ENCODE peak calls at places on chromosomes 4 and X, in seven cellular contexts. One of them, this sample, is unnamed.

GRCh38 chr4:138308421-138308820 is 66.3 kb upstream of the SLC7A11 start:
- DNase-seq in PC-3: peak; percentile 89
- DNase-seq in CMK: no peak
- DNase-seq in NB4: no peak
- DNase-seq in PC-9: peak; percentile 73
- DNase-seq in anterior cingulate cortex: no peak
- DNase-seq in fibroblast of villous mesenchyme: peak; percentile 77
- DNase-seq in this sample: peak; percentile 94

GRCh38 chr4:75939890-75940691 is 722 bp downstream of the NAAA start:
- DNase-seq in PC-3: peak; percentile 51
- DNase-seq in CMK: peak; percentile 20
- DNase-seq in NB4: peak; percentile 86
- DNase-seq in PC-9: peak; percentile 43
- DNase-seq in anterior cingulate cortex: peak; percentile 53
- DNase-seq in fibroblast of villous mesenchyme: peak; percentile 51
- DNase-seq in this sample: no peak

GRCh38 chr4:85210353-85210752 is 243.9 kb upstream of the WDFY3 start:
- DNase-seq in PC-3: peak; percentile 86
- DNase-seq in CMK: no peak
- DNase-seq in NB4: no peak
- DNase-seq in PC-9: peak; percentile 87
- DNase-seq in anterior cingulate cortex: no peak
- DNase-seq in fibroblast of villous mesenchyme: no peak
- DNase-seq in this sample: peak; percentile 48

GRCh38 chrX:47145408-47146120 is 543 bp downstream of the RBM10 start:
- DNase-seq in PC-3: no peak
- DNase-seq in CMK: peak; percentile 32
- DNase-seq in NB4: peak; percentile 32
- DNase-seq in PC-9: no peak
- DNase-seq in anterior cingulate cortex: no peak
- DNase-seq in fibroblast of villous mesenchyme: no peak
- DNase-seq in this sample: no peak

GRCh38 chr4:26075588-26075987 is 161.6 kb downstream of the SMIM20 start:
- DNase-seq in PC-3: peak; percentile 71
- DNase-seq in CMK: no peak
- DNase-seq in NB4: peak; percentile 53
- DNase-seq in PC-9: no peak
- DNase-seq in anterior cingulate cortex: no peak
- DNase-seq in fibroblast of villous mesenchyme: no peak
- DNase-seq in this sample: no peak

GRCh38 chr4:123397276-123398150 is 918 bp downstream of the SPRY1 start:
- DNase-seq in PC-3: peak; percentile 68
- DNase-seq in CMK: no peak
- DNase-seq in NB4: peak; percentile 86
- DNase-seq in PC-9: peak; percentile 84
- DNase-seq in anterior cingulate cortex: peak; percentile 31
- DNase-seq in fibroblast of villous mesenchyme: peak; percentile 47
- DNase-seq in this sample: no peak

GRCh38 chr4:88110826-88111225 is 47.6 kb downstream of the ABCG2 start:
- DNase-seq in PC-3: no peak
- DNase-seq in CMK: no peak
- DNase-seq in NB4: no peak
- DNase-seq in PC-9: no peak
- DNase-seq in anterior cingulate cortex: no peak
- DNase-seq in fibroblast of villous mesenchyme: no peak
- DNase-seq in this sample: no peak

GRCh38 chrX:17923546-17923945 is 62.4 kb upstream of the RAI2 start:
- DNase-seq in PC-3: peak; percentile 11
- DNase-seq in CMK: no peak
- DNase-seq in NB4: peak; percentile 1
- DNase-seq in PC-9: no peak
- DNase-seq in anterior cingulate cortex: no peak
- DNase-seq in fibroblast of villous mesenchyme: no peak
- DNase-seq in this sample: no peak

GRCh38 chrX:32530802-32531403 is 680.4 kb downstream of the DMD start:
- DNase-seq in PC-3: peak; percentile 55
- DNase-seq in CMK: peak; percentile 11
- DNase-seq in NB4: peak; percentile 49
- DNase-seq in PC-9: no peak
- DNase-seq in anterior cingulate cortex: no peak
- DNase-seq in fibroblast of villous mesenchyme: peak; percentile 28
- DNase-seq in this sample: no peak

GRCh38 chr4:184887947-184888346 is 62.2 kb upstream of the ACSL1 start:
- DNase-seq in PC-3: no peak
- DNase-seq in CMK: no peak
- DNase-seq in NB4: no peak
- DNase-seq in PC-9: no peak
- DNase-seq in anterior cingulate cortex: no peak
- DNase-seq in fibroblast of villous mesenchyme: no peak
- DNase-seq in this sample: no peak

GRCh38 chrX:13506574-13506973 is 62.8 kb upstream of the EGFL6 start:
- DNase-seq in PC-3: peak; percentile 62
- DNase-seq in CMK: no peak
- DNase-seq in NB4: peak; percentile 63
- DNase-seq in PC-9: no peak
- DNase-seq in anterior cingulate cortex: no peak
- DNase-seq in fibroblast of villous mesenchyme: peak; percentile 68
- DNase-seq in this sample: peak; percentile 15

GRCh38 chr4:144399927-144400326 is 246.0 kb upstream of the HHIP start:
- DNase-seq in PC-3: peak; percentile 93
- DNase-seq in CMK: no peak
- DNase-seq in NB4: peak; percentile 2
- DNase-seq in PC-9: peak; percentile 46
- DNase-seq in anterior cingulate cortex: no peak
- DNase-seq in fibroblast of villous mesenchyme: peak; percentile 30
- DNase-seq in this sample: peak; percentile 1

GRCh38 chr4:180870623-180871022 is 1372.6 kb upstream of the TENM3 start:
- DNase-seq in PC-3: peak; percentile 45
- DNase-seq in CMK: no peak
- DNase-seq in NB4: no peak
- DNase-seq in PC-9: no peak
- DNase-seq in anterior cingulate cortex: no peak
- DNase-seq in fibroblast of villous mesenchyme: no peak
- DNase-seq in this sample: no peak

GRCh38 chr4:124290678-124291077 is 421.9 kb downstream of the ANKRD50 start:
- DNase-seq in PC-3: peak; percentile 68
- DNase-seq in CMK: no peak
- DNase-seq in NB4: no peak
- DNase-seq in PC-9: peak; percentile 40
- DNase-seq in anterior cingulate cortex: no peak
- DNase-seq in fibroblast of villous mesenchyme: no peak
- DNase-seq in this sample: no peak

GRCh38 chr4:13584481-13584880 is 40.2 kb upstream of the NKX3-2 start:
- DNase-seq in PC-3: peak; percentile 36
- DNase-seq in CMK: no peak
- DNase-seq in NB4: no peak
- DNase-seq in PC-9: no peak
- DNase-seq in anterior cingulate cortex: no peak
- DNase-seq in fibroblast of villous mesenchyme: no peak
- DNase-seq in this sample: no peak

GRCh38 chrX:115689931-115690330 is 129.0 kb downstream of the PLS3 start:
- DNase-seq in PC-3: no peak
- DNase-seq in CMK: no peak
- DNase-seq in NB4: no peak
- DNase-seq in PC-9: no peak
- DNase-seq in anterior cingulate cortex: no peak
- DNase-seq in fibroblast of villous mesenchyme: peak; percentile 6
- DNase-seq in this sample: no peak

GRCh38 chr4:184882276-184882675 is 56.5 kb upstream of the ACSL1 start:
- DNase-seq in PC-3: no peak
- DNase-seq in CMK: no peak
- DNase-seq in NB4: no peak
- DNase-seq in PC-9: no peak
- DNase-seq in anterior cingulate cortex: no peak
- DNase-seq in fibroblast of villous mesenchyme: no peak
- DNase-seq in this sample: no peak

GRCh38 chr4:31261632-31262031 is 541.5 kb downstream of the PCDH7 start:
- DNase-seq in PC-3: no peak
- DNase-seq in CMK: no peak
- DNase-seq in NB4: no peak
- DNase-seq in PC-9: no peak
- DNase-seq in anterior cingulate cortex: no peak
- DNase-seq in fibroblast of villous mesenchyme: no peak
- DNase-seq in this sample: no peak

GRCh38 chr4:19187709-19188108 is 1064.0 kb upstream of the SLIT2 start:
- DNase-seq in PC-3: no peak
- DNase-seq in CMK: no peak
- DNase-seq in NB4: no peak
- DNase-seq in PC-9: no peak
- DNase-seq in anterior cingulate cortex: no peak
- DNase-seq in fibroblast of villous mesenchyme: no peak
- DNase-seq in this sample: no peak

GRCh38 chrX:73127700-73128241 is 48.5 kb upstream of the PABPC1L2A start:
- DNase-seq in PC-3: peak; percentile 51
- DNase-seq in CMK: no peak
- DNase-seq in NB4: no peak
- DNase-seq in PC-9: no peak
- DNase-seq in anterior cingulate cortex: peak; percentile 0
- DNase-seq in fibroblast of villous mesenchyme: no peak
- DNase-seq in this sample: no peak

GRCh38 chrX:53088136-53088974 is 5.6 kb upstream of the KANTR start:
- DNase-seq in PC-3: peak; percentile 89
- DNase-seq in CMK: no peak
- DNase-seq in NB4: no peak
- DNase-seq in PC-9: no peak
- DNase-seq in anterior cingulate cortex: peak; percentile 17
- DNase-seq in fibroblast of villous mesenchyme: peak; percentile 74
- DNase-seq in this sample: peak; percentile 55

GRCh38 chr4:110492522-110492921 is 16.6 kb downstream of the ENPEP start:
- DNase-seq in PC-3: no peak
- DNase-seq in CMK: no peak
- DNase-seq in NB4: peak; percentile 37
- DNase-seq in PC-9: no peak
- DNase-seq in anterior cingulate cortex: no peak
- DNase-seq in fibroblast of villous mesenchyme: no peak
- DNase-seq in this sample: no peak

GRCh38 chrX:42920752-42921151 is 142.8 kb upstream of the PPP1R2C start:
- DNase-seq in PC-3: no peak
- DNase-seq in CMK: no peak
- DNase-seq in NB4: no peak
- DNase-seq in PC-9: no peak
- DNase-seq in anterior cingulate cortex: no peak
- DNase-seq in fibroblast of villous mesenchyme: peak; percentile 3
- DNase-seq in this sample: peak; percentile 44

GRCh38 chr4:10115271-10115656 is 1.3 kb downstream of the WDR1 start:
- DNase-seq in PC-3: peak; percentile 31
- DNase-seq in CMK: no peak
- DNase-seq in NB4: peak; percentile 40
- DNase-seq in PC-9: peak; percentile 58
- DNase-seq in anterior cingulate cortex: no peak
- DNase-seq in fibroblast of villous mesenchyme: peak; percentile 63
- DNase-seq in this sample: no peak

GRCh38 chr4:95572304-95572991 is 23.7 kb upstream of the UNC5C start:
- DNase-seq in PC-3: peak; percentile 72
- DNase-seq in CMK: peak; percentile 39
- DNase-seq in NB4: peak; percentile 69
- DNase-seq in PC-9: peak; percentile 54
- DNase-seq in anterior cingulate cortex: no peak
- DNase-seq in fibroblast of villous mesenchyme: peak; percentile 16
- DNase-seq in this sample: no peak

GRCh38 chrX:56995271-56995994 is at the start of gene SPIN3:
- DNase-seq in PC-3: peak; percentile 86
- DNase-seq in CMK: peak; percentile 72
- DNase-seq in NB4: peak; percentile 82
- DNase-seq in PC-9: peak; percentile 74
- DNase-seq in anterior cingulate cortex: peak; percentile 46
- DNase-seq in fibroblast of villous mesenchyme: peak; percentile 66
- DNase-seq in this sample: no peak

GRCh38 chr4:118086334-118086733 is 52.0 kb downstream of the NDST3 start:
- DNase-seq in PC-3: peak; percentile 41
- DNase-seq in CMK: no peak
- DNase-seq in NB4: peak; percentile 39
- DNase-seq in PC-9: peak; percentile 48
- DNase-seq in anterior cingulate cortex: no peak
- DNase-seq in fibroblast of villous mesenchyme: peak; percentile 20
- DNase-seq in this sample: no peak